ENCODE peak calls at places on chromosomes 6 and 20, in ten cellular contexts. U is GM03348, Z is natural killer cell, R is upper lobe of right lung, Y is IMR-90, I is amniotic stem cell, A is right atrium auricular region, X is hippocampal formation, P is T-helper 1 cell, T is mucosa of descending colon. F is an unnamed sample.

GRCh38 chr6:130931683-130932082 is 104.5 kb downstream of the SMLR1 start:
- DNase-seq in U (no peak), Z (no peak), R (no peak), Y (no peak), I (no peak), A (no peak), X (no peak), P (no peak), T (no peak), F (no peak)

GRCh38 chr6:72032056-72032455 is 145.7 kb downstream of the RIMS1 start:
- DNase-seq in U (peak), Z (no peak), R (no peak), Y (no peak), I (no peak), A (no peak), X (no peak), P (no peak), T (no peak), F (no peak)

GRCh38 chr6:13131935-13132661 is 196.2 kb downstream of the TBC1D7 start:
- DNase-seq in U (no peak), Z (no peak), R (no peak), Y (no peak), I (no peak), A (no peak), X (no peak), P (no peak), T (no peak), F (no peak)

GRCh38 chr20:17885544-17885943 is 83.0 kb downstream of the SNX5 start:
- DNase-seq in U (no peak), Z (no peak), R (no peak), Y (no peak), I (no peak), A (no peak), X (no peak), P (no peak), T (no peak), F (peak)

GRCh38 chr6:166441641-166442078 is 58.9 kb upstream of the MPC1 start:
- DNase-seq in U (no peak), Z (no peak), R (peak), Y (no peak), I (no peak), A (no peak), X (no peak), P (no peak), T (no peak), F (no peak)

GRCh38 chr20:59515013-59515905 is 89.1 kb upstream of the PHACTR3 start:
- DNase-seq in U (peak), Z (no peak), R (peak), Y (peak), I (peak), A (peak), X (peak), P (no peak), T (peak), F (no peak)

GRCh38 chr20:41172296-41173140 is 35.2 kb downstream of the PLCG1 start:
- DNase-seq in U (no peak), Z (no peak), R (peak), Y (no peak), I (no peak), A (peak), X (no peak), P (no peak), T (no peak), F (no peak)

GRCh38 chr20:18566892-18567738 is at the start of gene SMIM26:
- DNase-seq in U (peak), Z (peak), R (peak), Y (peak), I (peak), A (peak), X (peak), P (peak), T (peak), F (peak)

GRCh38 chr6:154878866-154879491 is 116.1 kb upstream of the TIAM2 start:
- DNase-seq in U (no peak), Z (no peak), R (no peak), Y (peak), I (no peak), A (no peak), X (no peak), P (no peak), T (no peak), F (no peak)

GRCh38 chr20:10875653-10876052 is 201.9 kb upstream of the JAG1 start:
- DNase-seq in U (no peak), Z (no peak), R (no peak), Y (no peak), I (no peak), A (no peak), X (no peak), P (no peak), T (no peak), F (no peak)

GRCh38 chr20:10581823-10582222 is 92.0 kb downstream of the JAG1 start:
- DNase-seq in U (peak), Z (no peak), R (no peak), Y (peak), I (no peak), A (no peak), X (no peak), P (no peak), T (no peak), F (no peak)

GRCh38 chr6:89353702-89354392 is 1.3 kb upstream of the UBE2J1 start:
- DNase-seq in U (no peak), Z (no peak), R (no peak), Y (no peak), I (no peak), A (no peak), X (no peak), P (no peak), T (no peak), F (no peak)

GRCh38 chr6:130560231-130560630 is 194.4 kb downstream of the TMEM200A start:
- DNase-seq in U (no peak), Z (no peak), R (no peak), Y (peak), I (no peak), A (no peak), X (no peak), P (no peak), T (no peak), F (no peak)

GRCh38 chr20:45019027-45019763 is 52.9 kb downstream of the STK4 start:
- DNase-seq in U (no peak), Z (no peak), R (no peak), Y (no peak), I (no peak), A (no peak), X (no peak), P (no peak), T (no peak), F (no peak)

GRCh38 chr20:52410182-52410647 is 218.6 kb upstream of the ZFP64 start:
- DNase-seq in U (peak), Z (no peak), R (no peak), Y (peak), I (no peak), A (no peak), X (no peak), P (peak), T (no peak), F (peak)

GRCh38 chr20:19079536-19080299 is 132.7 kb upstream of the SLC24A3 start:
- DNase-seq in U (no peak), Z (no peak), R (no peak), Y (peak), I (no peak), A (no peak), X (no peak), P (no peak), T (no peak), F (no peak)

GRCh38 chr6:158205220-158205944 is 37.2 kb downstream of the GTF2H5 start:
- DNase-seq in U (no peak), Z (no peak), R (no peak), Y (no peak), I (no peak), A (no peak), X (no peak), P (no peak), T (no peak), F (no peak)

GRCh38 chr6:34132486-34133185 is 13.3 kb downstream of the GRM4 start:
- DNase-seq in U (peak), Z (no peak), R (no peak), Y (peak), I (no peak), A (no peak), X (no peak), P (no peak), T (peak), F (no peak)

GRCh38 chr20:9608639-9609440 is 94.5 kb downstream of the LAMP5 start:
- DNase-seq in U (no peak), Z (no peak), R (no peak), Y (no peak), I (no peak), A (no peak), X (no peak), P (no peak), T (no peak), F (no peak)

GRCh38 chr6:12017263-12017662 is 5.2 kb downstream of the HIVEP1 start:
- DNase-seq in U (no peak), Z (no peak), R (no peak), Y (no peak), I (no peak), A (no peak), X (no peak), P (no peak), T (peak), F (no peak)

GRCh38 chr6:8059129-8059528 is 5.1 kb downstream of the BLOC1S5 start:
- DNase-seq in U (peak), Z (no peak), R (no peak), Y (peak), I (peak), A (no peak), X (peak), P (peak), T (no peak), F (no peak)